ENCODE peak calls at places on chromosome 10, in eight cellular contexts. Z, E, W, O, B, Y, V and G are unnamed samples.

GRCh38 chr10:104260775-104261115 is 6.1 kb downstream of the GSTO1 start:
- DNase-seq in V (no peak), E (no peak), Y (no peak), W (no peak), Z (peak; percentile 35), B (no peak), O (no peak), G (no peak)

GRCh38 chr10:90589825-90590224 is 268.0 kb downstream of the HTR7 start:
- DNase-seq in Z (no peak), Y (no peak), O (no peak), E (no peak), V (no peak), W (no peak), B (no peak), G (no peak)

GRCh38 chr10:110358869-110359629 is 54.3 kb upstream of the SMNDC1 start:
- DNase-seq in E (no peak), B (no peak), W (no peak), O (peak; percentile 48), Z (peak; percentile 95), V (no peak), Y (peak; percentile 56), G (no peak)

GRCh38 chr10:15244635-15245197 is 76.2 kb upstream of the NMT2 start:
- DNase-seq in Y (no peak), W (no peak), V (no peak), O (no peak), B (no peak), Z (no peak), E (no peak), G (no peak)

GRCh38 chr10:24157567-24157966 is 51.4 kb upstream of the KIAA1217 start:
- DNase-seq in W (no peak), Z (no peak), E (no peak), Y (no peak), V (no peak), B (no peak), O (no peak), G (no peak)

GRCh38 chr10:62185914-62186692 is 82.5 kb downstream of the RTKN2 start:
- DNase-seq in Y (no peak), W (no peak), B (peak; percentile 69), Z (no peak), O (peak; percentile 7), V (no peak), E (no peak), G (no peak)

GRCh38 chr10:132939957-132940790 is 2.2 kb downstream of the CFAP46 start:
- DNase-seq in Z (peak; percentile 9), O (peak; percentile 65), E (no peak), W (no peak), B (peak; percentile 52), V (no peak), Y (peak; percentile 47), G (peak; percentile 20)

GRCh38 chr10:128009768-128010167 is 102.9 kb downstream of the PTPRE start:
- DNase-seq in O (no peak), E (no peak), B (no peak), Y (no peak), Z (no peak), W (no peak), V (no peak), G (no peak)

GRCh38 chr10:110837418-110838120 is 34.2 kb upstream of the PDCD4 start:
- DNase-seq in W (no peak), E (no peak), Z (no peak), Y (no peak), B (no peak), V (no peak), O (no peak), G (no peak)

GRCh38 chr10:58518775-58519174 is 6.1 kb downstream of the BICC1 start:
- DNase-seq in Y (no peak), V (no peak), W (no peak), Z (peak; percentile 97), B (no peak), E (no peak), O (no peak), G (no peak)

GRCh38 chr10:131840788-131841118 is 60.1 kb upstream of the PPP2R2D start:
- DNase-seq in B (no peak), Z (no peak), V (no peak), Y (no peak), O (no peak), W (no peak), E (no peak), G (no peak)

GRCh38 chr10:66353422-66353821 is 572.4 kb upstream of the LRRTM3 start:
- DNase-seq in Y (no peak), W (no peak), E (no peak), B (no peak), V (no peak), O (no peak), Z (no peak), G (no peak)

GRCh38 chr10:91350651-91351081 is 59.5 kb upstream of the HECTD2 start:
- DNase-seq in W (no peak), B (no peak), O (no peak), E (no peak), Y (no peak), Z (peak; percentile 57), V (no peak), G (no peak)

GRCh38 chr10:46545861-46546590 is 10.4 kb downstream of the GPRIN2 start:
- DNase-seq in Y (no peak), V (no peak), B (no peak), W (no peak), E (no peak), O (no peak), Z (no peak), G (no peak)

GRCh38 chr10:29725133-29725720 is 90.5 kb upstream of the SVIL start:
- DNase-seq in Y (no peak), W (no peak), Z (no peak), E (no peak), V (no peak), O (peak; percentile 89), B (no peak), G (no peak)

GRCh38 chr10:108812296-108812695 is 1111.0 kb downstream of the XPNPEP1 start:
- DNase-seq in Y (no peak), V (no peak), Z (no peak), O (no peak), W (no peak), E (no peak), B (no peak), G (no peak)

GRCh38 chr10:77020426-77021040 is 617.1 kb downstream of the KCNMA1 start:
- DNase-seq in O (peak; percentile 48), Z (no peak), Y (no peak), E (no peak), W (no peak), B (no peak), V (no peak), G (peak; percentile 2)

GRCh38 chr10:60353519-60354258 is 36.0 kb downstream of the ANK3 start:
- DNase-seq in Y (no peak), E (no peak), O (no peak), W (no peak), B (no peak), V (no peak), Z (no peak), G (no peak)

GRCh38 chr10:127196227-127196954 is at the start of gene INSYN2A:
- DNase-seq in W (no peak), Y (peak; percentile 62), O (peak; percentile 47), Z (peak; percentile 60), V (no peak), B (no peak), E (no peak), G (peak; percentile 76)

GRCh38 chr10:16941865-16942264 is 124.6 kb upstream of the RSU1 start:
- DNase-seq in O (no peak), V (no peak), B (no peak), E (no peak), Y (no peak), Z (no peak), W (no peak), G (no peak)

GRCh38 chr10:43419997-43420368 is 11.0 kb upstream of the HNRNPF start:
- DNase-seq in W (no peak), Z (no peak), E (no peak), Y (no peak), B (no peak), V (no peak), O (no peak), G (no peak)

GRCh38 chr10:101305241-101306230 is 48.4 kb upstream of the BTRC start:
- DNase-seq in O (peak; percentile 74), E (no peak), B (no peak), Z (no peak), Y (no peak), V (no peak), W (no peak), G (peak; percentile 80)

GRCh38 chr10:20406607-20407188 is 490.4 kb downstream of the NEBL start:
- DNase-seq in E (no peak), W (no peak), Y (no peak), Z (no peak), O (no peak), V (no peak), B (no peak), G (no peak)

GRCh38 chr10:6950133-6950532 is 370.1 kb upstream of the PRKCQ start:
- DNase-seq in E (no peak), W (no peak), V (no peak), Z (no peak), B (peak; percentile 27), O (no peak), Y (no peak), G (no peak)

GRCh38 chr10:80444646-80445319 is 9.3 kb upstream of the TSPAN14 start:
- DNase-seq in V (peak; percentile 52), Y (peak; percentile 70), E (no peak), B (peak; percentile 72), W (peak; percentile 60), Z (peak; percentile 78), O (peak; percentile 67), G (peak; percentile 81)

GRCh38 chr10:15167411-15168295 is 840 bp downstream of the NMT2 start:
- DNase-seq in Z (peak; percentile 59), Y (peak; percentile 54), B (peak; percentile 41), O (peak; percentile 83), V (peak; percentile 51), W (no peak), E (peak; percentile 33), G (peak; percentile 63)

GRCh38 chr10:33143160-33143728 is 185.2 kb upstream of the ITGB1 start:
- DNase-seq in E (no peak), Y (no peak), B (peak; percentile 68), V (no peak), W (peak; percentile 46), O (no peak), Z (peak; percentile 91), G (no peak)

GRCh38 chr10:109898666-109899577 is 24.4 kb downstream of the XPNPEP1 start:
- DNase-seq in B (no peak), Z (peak; percentile 64), Y (no peak), W (no peak), E (no peak), O (no peak), V (no peak), G (no peak)

GRCh38 chr10:86520871-86521619 is 547 bp downstream of the WAPL start:
- DNase-seq in B (peak; percentile 41), O (peak; percentile 60), Y (peak; percentile 71), V (peak; percentile 58), E (peak; percentile 16), W (no peak), Z (peak; percentile 69), G (peak; percentile 44)

GRCh38 chr10:43846187-43846680 is 197.6 kb upstream of the ZNF32 start:
- DNase-seq in W (peak; percentile 72), V (no peak), O (no peak), Y (no peak), Z (no peak), B (peak; percentile 30), E (no peak), G (no peak)

GRCh38 chr10:42874713-42875387 is 92.3 kb downstream of the BMS1 start:
- DNase-seq in O (no peak), V (no peak), W (no peak), E (no peak), B (no peak), Z (no peak), Y (no peak), G (no peak)

GRCh38 chr10:21399392-21400015 is 126.0 kb downstream of the SKIDA1 start:
- DNase-seq in B (no peak), E (no peak), O (peak; percentile 77), W (peak; percentile 73), V (peak; percentile 51), Z (peak; percentile 76), Y (no peak), G (no peak)

GRCh38 chr10:24351883-24352778 is 143.2 kb downstream of the KIAA1217 start:
- DNase-seq in O (peak; percentile 19), V (no peak), E (no peak), W (no peak), Y (no peak), Z (no peak), B (no peak), G (peak; percentile 5)

GRCh38 chr10:7906128-7906527 is 87.8 kb downstream of the TAF3 start:
- DNase-seq in Y (no peak), Z (no peak), B (no peak), O (no peak), E (no peak), V (no peak), W (no peak), G (no peak)